ENCODE peak calls at places on chromosomes 13 and 19, in ten cellular contexts. Z is stimulated activated naive CD8-positive, alpha-beta T cell treated with anti-CD3 and anti-CD28 coated beads, Interleukin-15, amount 100 ng/mL, for 72 hours; M is AG09319; T is NCI-H524; P is stimulated activated CD8-positive, alpha-beta memory T cell treated with anti-CD3 and anti-CD28 coated beads, Interleukin-15, amount 100 ng/mL, for 4 hours; J is Calu3; U is T-helper 17 cell; E is left ventricle myocardium inferior; V is IMR-90; O is activated CD8-positive, alpha-beta memory T cell treated with anti-CD3 and anti-CD28 coated beads for 1 hour. W is an unnamed sample.

GRCh38 chr19:32266453-32266852 is 79.0 kb upstream of the ZNF507 start:
- DNase-seq in Z (no peak), M (no peak), T (no peak), P (no peak), J (no peak), U (no peak), E (no peak), V (no peak), O (no peak), W (no peak)

GRCh38 chr13:100753391-100753790 is 78.8 kb upstream of the TMTC4 start:
- DNase-seq in Z (no peak), M (no peak), T (peak), P (no peak), J (no peak), U (no peak), E (no peak), V (no peak), O (no peak), W (no peak)

GRCh38 chr13:59494560-59494970 is 669.2 kb downstream of the DIAPH3 start:
- DNase-seq in Z (no peak), M (peak), T (no peak), P (no peak), J (no peak), U (no peak), E (peak), V (peak), O (no peak), W (no peak)

GRCh38 chr13:75826391-75826790 is 190.3 kb downstream of the LMO7 start:
- DNase-seq in Z (no peak), M (no peak), T (no peak), P (no peak), J (no peak), U (no peak), E (no peak), V (no peak), O (no peak), W (no peak)

GRCh38 chr19:8367327-8368001 is 3.5 kb downstream of the ANGPTL4 start:
- DNase-seq in Z (no peak), M (peak), T (peak), P (no peak), J (peak), U (no peak), E (peak), V (peak), O (no peak), W (peak)

GRCh38 chr13:112703935-112704633 is 14.2 kb downstream of the ATP11A start:
- DNase-seq in Z (no peak), M (no peak), T (no peak), P (no peak), J (no peak), U (no peak), E (no peak), V (no peak), O (no peak), W (no peak)

GRCh38 chr13:90868321-90868920 is 479.1 kb upstream of the MIR17HG start:
- DNase-seq in Z (no peak), M (no peak), T (peak), P (no peak), J (peak), U (no peak), E (no peak), V (peak), O (no peak), W (no peak)

GRCh38 chr13:91236182-91236581 is 111.3 kb upstream of the MIR17HG start:
- DNase-seq in Z (no peak), M (no peak), T (no peak), P (no peak), J (no peak), U (no peak), E (no peak), V (no peak), O (no peak), W (no peak)